ENCODE peak calls at places on chromosomes 7 and 10, in four cellular contexts. I is HepG2, N is GM12878, V is K562. R is an unnamed sample.

GRCh38 chr10:91901784-91902677 is 7.3 kb downstream of the FGFBP3 start:
- DNase-seq in I (peak), N (no peak), V (peak), R (peak)

GRCh38 chr7:100895956-100896742 is 461 bp upstream of the ACHE start:
- DNase-seq in I (no peak), N (no peak), V (peak), R (no peak)

GRCh38 chr7:27156508-27156898 is at the start of gene HOXA7:
- DNase-seq in I (no peak), N (no peak), V (no peak), R (peak)

GRCh38 chr10:15068802-15069201 is 19.8 kb downstream of the ACBD7 start:
- DNase-seq in I (peak), N (no peak), V (no peak), R (no peak)

GRCh38 chr10:100727808-100728207 is 17.6 kb upstream of the PAX2 start:
- DNase-seq in I (no peak), N (no peak), V (no peak), R (no peak)

GRCh38 chr7:74306737-74307469 is 17.7 kb downstream of the CLIP2 start:
- DNase-seq in I (no peak), N (no peak), V (peak), R (no peak)

GRCh38 chr10:62817120-62817762 is 1.1 kb upstream of the EGR2 start:
- DNase-seq in I (no peak), N (no peak), V (peak), R (no peak)

GRCh38 chr7:105215182-105215581 is 173.5 kb downstream of the SRPK2 start:
- DNase-seq in I (no peak), N (no peak), V (no peak), R (no peak)

GRCh38 chr10:11835704-11836103 is 12.5 kb downstream of the PROSER2 start:
- DNase-seq in I (no peak), N (no peak), V (no peak), R (no peak)

GRCh38 chr7:107035446-107035845 is 9.1 kb upstream of the PRKAR2B start:
- DNase-seq in I (no peak), N (no peak), V (peak), R (peak)

GRCh38 chr10:6669269-6669859 is 89.3 kb upstream of the PRKCQ start:
- DNase-seq in I (peak), N (no peak), V (peak), R (peak)

GRCh38 chr7:26318921-26319320 is 27.3 kb downstream of the SNX10 start:
- DNase-seq in I (no peak), N (no peak), V (no peak), R (no peak)

GRCh38 chr7:105678811-105679495 is 97.7 kb upstream of the EFCAB10 start:
- DNase-seq in I (no peak), N (no peak), V (peak), R (no peak)

GRCh38 chr7:112207106-112207592 is 654 bp downstream of the ZNF277 start:
- DNase-seq in I (no peak), N (no peak), V (peak), R (no peak)

GRCh38 chr10:78523453-78523852 is 489.8 kb downstream of the RPS24 start:
- DNase-seq in I (peak), N (no peak), V (no peak), R (no peak)

GRCh38 chr7:101563933-101564777 is 64.9 kb downstream of the MYL10 start:
- DNase-seq in I (no peak), N (no peak), V (peak), R (no peak)

GRCh38 chr10:8133146-8133545 is 78.7 kb downstream of the GATA3 start:
- DNase-seq in I (no peak), N (peak), V (no peak), R (no peak)

GRCh38 chr7:158400601-158401225 is 186.9 kb downstream of the PTPRN2 start:
- DNase-seq in I (no peak), N (no peak), V (no peak), R (no peak)

GRCh38 chr10:87925570-87925969 is 62.1 kb downstream of the PTEN start:
- DNase-seq in I (no peak), N (no peak), V (no peak), R (no peak)

GRCh38 chr10:127414024-127414423 is 135.1 kb upstream of the NPS start:
- DNase-seq in I (no peak), N (no peak), V (no peak), R (no peak)

GRCh38 chr7:33632840-33633239 is 272.5 kb upstream of the BMPER start:
- DNase-seq in I (no peak), N (no peak), V (no peak), R (no peak)

GRCh38 chr7:151608031-151608551 is 88.4 kb upstream of the RHEB start:
- DNase-seq in I (no peak), N (no peak), V (no peak), R (no peak)

GRCh38 chr7:114879554-114879953 is 42.3 kb upstream of the MDFIC start:
- DNase-seq in I (no peak), N (no peak), V (no peak), R (no peak)

GRCh38 chr10:10598297-10598696 is 419.4 kb upstream of the CELF2 start:
- DNase-seq in I (no peak), N (no peak), V (no peak), R (no peak)
- TF ChIP-seq CHD4 in I (no peak), N (no peak), V (no peak), R (no peak)

GRCh38 chr7:55074008-55074499 is 55.2 kb downstream of the EGFR start:
- DNase-seq in I (peak), N (peak), V (peak), R (peak)

GRCh38 chr7:55071411-55072188 is 52.8 kb downstream of the EGFR start:
- DNase-seq in I (no peak), N (no peak), V (no peak), R (no peak)

GRCh38 chr7:55070839-55071238 is 52.0 kb downstream of the EGFR start:
- DNase-seq in I (no peak), N (no peak), V (no peak), R (no peak)

GRCh38 chr7:55072251-55072650 is 53.4 kb downstream of the EGFR start:
- DNase-seq in I (no peak), N (no peak), V (no peak), R (no peak)

DNA sequence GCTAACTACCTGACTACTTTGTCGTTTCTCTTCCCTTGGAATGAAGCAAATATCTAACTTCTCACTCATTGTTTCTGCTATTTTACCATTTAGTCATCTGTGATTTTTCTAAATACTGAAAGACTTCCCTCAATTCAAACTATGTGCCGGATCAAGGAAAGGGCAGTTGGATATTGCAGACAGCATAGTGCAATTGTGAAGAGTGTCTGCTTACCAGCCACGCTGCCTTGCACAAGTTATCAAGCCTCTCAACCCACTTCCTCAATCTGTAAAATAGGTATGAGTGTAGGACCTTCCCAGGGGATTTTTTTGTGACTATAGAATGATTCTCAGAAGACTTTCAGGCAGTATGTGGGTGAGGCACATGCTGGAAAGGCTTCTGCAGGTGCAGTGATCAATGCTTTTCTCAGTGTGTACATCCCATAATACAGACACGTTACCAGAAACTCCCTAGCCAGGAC is 54.3 kb downstream of the EGFR start:
- DNase-seq in I (no peak), N (peak), V (no peak), R (no peak)
- TF ChIP-seq ESRRA in I (no peak), N (no peak), V (no peak), R (no peak)

DNA sequence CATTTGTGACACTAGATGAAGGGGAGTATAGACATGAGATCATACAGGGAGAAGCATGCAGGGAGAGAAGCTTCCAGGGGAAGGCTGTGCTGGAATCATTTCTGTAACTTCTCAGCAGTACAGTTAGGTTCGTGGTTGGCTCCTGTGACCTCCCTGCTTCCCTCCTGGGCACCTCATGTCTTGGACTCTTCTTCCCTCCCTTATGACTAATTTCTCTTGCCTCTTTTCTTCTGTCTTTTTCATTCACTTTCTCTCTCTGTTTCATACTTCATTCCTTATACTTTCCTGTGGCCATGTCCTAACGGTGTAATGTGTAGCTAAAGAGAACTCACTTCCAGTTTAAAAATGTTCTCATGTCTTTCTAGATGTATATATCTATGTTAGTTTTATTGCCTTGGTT is 19.1 kb upstream of the HKDC1 start:
- DNase-seq in I (no peak), N (no peak), V (no peak), R (no peak)
- TF ChIP-seq CHD4 in I (no peak), N (no peak), V (no peak), R (no peak)

GRCh38 chr7:268991-269390 is 21.0 kb upstream of the FOXL3 start:
- DNase-seq in I (no peak), N (no peak), V (no peak), R (no peak)

GRCh38 chr7:271266-272107 is 18.5 kb upstream of the FOXL3 start:
- DNase-seq in I (no peak), N (no peak), V (no peak), R (no peak)

GRCh38 chr7:269721-270120 is 20.2 kb upstream of the FOXL3 start:
- DNase-seq in I (no peak), N (no peak), V (no peak), R (no peak)

GRCh38 chr7:272108-272615 is 17.8 kb upstream of the FOXL3 start:
- DNase-seq in I (no peak), N (no peak), V (no peak), R (no peak)

DNA sequence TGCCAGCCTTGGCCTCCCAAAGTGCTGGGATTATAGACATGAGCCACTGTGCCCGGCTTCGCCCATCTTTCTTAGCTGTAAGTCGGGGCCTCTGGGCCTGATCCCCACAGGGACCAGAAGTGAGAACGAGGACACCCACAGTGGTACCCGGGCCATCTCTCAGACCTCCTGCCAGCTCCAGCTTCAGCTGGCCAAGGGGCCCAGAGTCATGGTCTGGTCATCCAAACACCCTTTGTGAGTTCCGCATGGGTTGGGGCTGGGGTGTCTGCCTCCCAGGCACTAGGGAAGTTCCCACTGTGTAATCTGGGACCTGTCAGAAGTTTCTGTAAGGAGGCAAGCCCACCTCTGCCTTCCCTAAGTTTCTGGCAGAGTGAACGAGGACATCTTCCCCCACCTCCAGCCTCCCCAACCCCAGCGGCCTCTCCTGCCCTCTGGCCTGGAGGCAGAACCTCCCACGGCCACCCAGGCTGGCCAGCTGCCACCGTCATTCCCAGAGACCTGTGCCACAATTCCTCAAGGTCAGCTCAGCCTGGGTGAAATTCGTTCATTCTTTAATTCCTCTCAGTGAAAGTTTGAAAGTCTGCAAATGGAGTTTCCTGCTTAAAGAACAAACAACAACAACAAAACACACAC is 19.5 kb upstream of the FOXL3 start:
- DNase-seq in I (no peak), N (no peak), V (no peak), R (no peak)
- TF ChIP-seq ESRRA in I (no peak), N (no peak), V (no peak), R (no peak)

DNA sequence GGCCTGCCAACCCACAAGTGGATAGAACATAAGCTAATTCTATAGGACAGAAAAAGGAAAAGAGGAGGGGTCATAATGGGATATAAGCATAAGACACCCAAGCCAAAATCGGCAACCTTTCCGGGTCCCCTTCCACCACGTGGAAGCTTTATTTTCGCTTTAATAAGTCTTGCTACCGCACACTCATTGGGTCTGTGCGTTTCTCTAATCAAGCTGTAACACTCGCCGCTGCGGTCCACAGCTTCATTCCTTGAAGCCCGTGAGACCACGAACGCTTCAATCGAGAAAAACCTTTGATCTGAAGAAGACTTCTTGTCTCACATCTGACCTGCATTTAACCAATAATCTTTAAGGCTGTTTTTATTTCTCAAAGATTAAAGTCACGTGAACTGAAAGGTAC is 35.8 kb upstream of the HECW1 start:
- DNase-seq in I (no peak), N (no peak), V (no peak), R (no peak)
- TF ChIP-seq CHD4 in I (no peak), N (no peak), V (no peak), R (no peak)